ENCODE peak calls at places on chromosome 9, in six cellular contexts. G is Kasumi-1, X is fibroblast of lung, Q is amygdala, Y is A172, F is NCI-H460. H is an unnamed sample.
A peak's percentile ranks its signal among the peaks of the same experiment; 100 is the strongest.

GRCh38 chr9:118473527-118473926 is 769.3 kb downstream of the TLR4 start:
- DNase-seq in F (no peak), Y (no peak), X (no peak), Q (no peak), G (no peak), H (no peak)

GRCh38 chr9:97803167-97804058 is 49.6 kb upstream of the FOXE1 start:
- DNase-seq in Q (peak; percentile 8), G (peak; percentile 43), X (peak; percentile 42), F (peak; percentile 51), Y (peak; percentile 67), H (peak; percentile 46)

GRCh38 chr9:15401266-15401665 is 21.4 kb upstream of the SNAPC3 start:
- DNase-seq in Q (no peak), X (peak; percentile 12), Y (no peak), F (no peak), G (no peak), H (no peak)

GRCh38 chr9:131642496-131643083 is 97.3 kb downstream of the PRRT1B start:
- DNase-seq in G (no peak), Q (no peak), Y (no peak), X (no peak), F (no peak), H (no peak)

GRCh38 chr9:109411069-109411761 is 86.9 kb downstream of the PTPN3 start:
- DNase-seq in X (no peak), Q (no peak), G (peak; percentile 20), F (no peak), Y (no peak), H (no peak)

GRCh38 chr9:116355153-116355827 is 201.7 kb downstream of the PAPPA start:
- DNase-seq in X (peak; percentile 66), Q (no peak), G (no peak), Y (no peak), F (no peak), H (no peak)

GRCh38 chr9:7298123-7298522 is 501.5 kb downstream of the DMAC1 start:
- DNase-seq in G (no peak), X (no peak), F (no peak), Y (no peak), Q (no peak), H (no peak)

GRCh38 chr9:116282598-116282997 is 129.0 kb downstream of the PAPPA start:
- DNase-seq in Q (no peak), X (no peak), G (no peak), Y (no peak), F (no peak), H (no peak)

GRCh38 chr9:32968101-32969011 is 33.1 kb downstream of the APTX start:
- DNase-seq in X (peak; percentile 23), Q (peak; percentile 5), F (peak; percentile 21), G (peak; percentile 44), Y (peak; percentile 26), H (peak; percentile 34)

GRCh38 chr9:18720691-18721090 is 246.7 kb downstream of the ADAMTSL1 start:
- DNase-seq in F (no peak), G (no peak), Y (no peak), X (peak; percentile 65), Q (no peak), H (peak; percentile 38)

GRCh38 chr9:127122176-127123151 is at the start of gene ANGPTL2:
- DNase-seq in G (peak; percentile 56), F (peak; percentile 28), X (peak; percentile 94), Y (peak; percentile 40), Q (peak; percentile 92), H (peak; percentile 87)

GRCh38 chr9:138021251-138022056 is 143.9 kb downstream of the CACNA1B start:
- DNase-seq in G (no peak), X (no peak), Q (no peak), F (no peak), Y (no peak), H (no peak)

GRCh38 chr9:94554439-94555331 is at the start of gene PCAT7:
- DNase-seq in F (peak; percentile 86), Y (peak; percentile 81), Q (no peak), G (peak; percentile 74), X (peak; percentile 47), H (peak; percentile 93)

GRCh38 chr9:113528088-113528487 is 64.6 kb downstream of the RGS3 start:
- DNase-seq in X (no peak), G (no peak), Y (no peak), F (no peak), Q (no peak), H (no peak)

GRCh38 chr9:36337865-36338264 is 62.2 kb downstream of the RNF38 start:
- DNase-seq in G (no peak), Q (no peak), Y (no peak), X (peak; percentile 11), F (no peak), H (no peak)

GRCh38 chr9:131276891-131277672 is 772 bp upstream of the FAM78A start:
- DNase-seq in F (no peak), G (no peak), Y (no peak), X (no peak), Q (no peak), H (no peak)

GRCh38 chr9:113523421-113524141 is 60.1 kb downstream of the RGS3 start:
- DNase-seq in F (no peak), Y (no peak), G (peak; percentile 36), X (peak; percentile 12), Q (no peak), H (peak; percentile 39)

GRCh38 chr9:90851444-90851843 is 49.8 kb downstream of the SYK start:
- DNase-seq in Y (no peak), F (no peak), G (peak; percentile 9), Q (no peak), X (no peak), H (no peak)

H was measured in HT1080.